ENCODE peak calls at places on chromosome 1, in seven cellular contexts. V is activated B cell treated with CpG ODN at 0.5 μM for 24 hours, A is WTC11, Z is osteoblast, E is heart left ventricle, J is right atrium auricular region, T is upper lobe of right lung. P is an unnamed sample.

GRCh38 chr1:173206816-173207595 is at the start of gene TNFSF4:
- DNase-seq in A (no peak), T (no peak), Z (no peak), E (no peak), J (no peak), V (no peak), P (no peak)

GRCh38 chr1:200153277-200154055 is 126.0 kb downstream of the NR5A2 start:
- DNase-seq in Z (no peak), J (no peak), T (no peak), E (no peak), A (no peak), V (no peak), P (no peak)

GRCh38 chr1:174448964-174449363 is 1.2 kb downstream of the GPR52 start:
- DNase-seq in J (no peak), A (no peak), Z (no peak), V (no peak), E (no peak), T (no peak), P (no peak)

GRCh38 chr1:54955359-54955758 is 25.1 kb upstream of the TMEM61 start:
- DNase-seq in T (no peak), Z (no peak), E (no peak), J (no peak), V (no peak), A (no peak), P (no peak)

GRCh38 chr1:171420810-171421209 is 64.5 kb upstream of the PRRC2C start:
- DNase-seq in V (no peak), Z (no peak), T (no peak), J (no peak), A (no peak), E (no peak), P (no peak)

GRCh38 chr1:204417231-204417997 is 5.8 kb upstream of the PPP1R15B start:
- DNase-seq in V (no peak), J (peak), A (no peak), T (no peak), E (peak), Z (peak), P (no peak)

GRCh38 chr1:48940946-48941732 is 164.4 kb upstream of the BEND5 start:
- DNase-seq in J (no peak), T (no peak), E (no peak), V (no peak), Z (no peak), A (no peak), P (no peak)

GRCh38 chr1:234765672-234766071 is 155.7 kb upstream of the IRF2BP2 start:
- DNase-seq in Z (no peak), J (no peak), E (no peak), A (no peak), V (no peak), T (no peak), P (no peak)

GRCh38 chr1:173779946-173780345 is 44.5 kb upstream of the DARS2 start:
- DNase-seq in V (no peak), E (no peak), T (no peak), J (no peak), Z (no peak), A (no peak), P (no peak)

GRCh38 chr1:15696956-15697521 is 12.9 kb downstream of the PLEKHM2 start:
- DNase-seq in E (no peak), A (no peak), Z (peak), T (no peak), J (no peak), V (peak), P (no peak)

GRCh38 chr1:80639777-80640533 is 1160.8 kb upstream of the ADGRL2 start:
- DNase-seq in E (no peak), V (no peak), A (no peak), Z (no peak), J (no peak), T (no peak), P (no peak)

GRCh38 chr1:206001476-206001888 is 1.7 kb downstream of the RAB7B start:
- DNase-seq in Z (peak), J (peak), E (peak), V (no peak), A (no peak), T (peak), P (no peak)

GRCh38 chr1:237981223-237981622 is 90.5 kb upstream of the ZP4 start:
- DNase-seq in Z (no peak), A (no peak), E (no peak), V (no peak), T (no peak), J (no peak), P (no peak)

GRCh38 chr1:216325946-216326345 is 97.3 kb downstream of the USH2A start:
- DNase-seq in T (no peak), Z (no peak), E (no peak), J (no peak), A (no peak), V (no peak), P (no peak)

GRCh38 chr1:162389021-162389818 is 7.7 kb downstream of the C1orf226 start:
- DNase-seq in Z (no peak), V (no peak), E (no peak), T (no peak), J (peak), A (no peak), P (no peak)

GRCh38 chr1:41898191-41898713 is 20.5 kb downstream of the HIVEP3 start:
- DNase-seq in A (no peak), T (no peak), Z (no peak), E (peak), J (no peak), V (no peak), P (no peak)

GRCh38 chr1:229199261-229199850 is 71.6 kb upstream of the RAB4A start:
- DNase-seq in J (no peak), E (no peak), A (no peak), V (no peak), Z (peak), T (no peak), P (no peak)

GRCh38 chr1:207861442-207862177 is 49.3 kb downstream of the CD34 start:
- DNase-seq in A (no peak), E (no peak), V (no peak), T (no peak), J (peak), Z (no peak), P (no peak)

GRCh38 chr1:181043025-181043880 is 9.5 kb downstream of the MR1 start:
- DNase-seq in A (no peak), Z (no peak), V (no peak), T (peak), J (no peak), E (no peak), P (no peak)

GRCh38 chr1:7207875-7208646 is 422.8 kb downstream of the CAMTA1 start:
- DNase-seq in E (peak), Z (peak), T (no peak), A (peak), V (no peak), J (no peak), P (no peak)

DNA sequence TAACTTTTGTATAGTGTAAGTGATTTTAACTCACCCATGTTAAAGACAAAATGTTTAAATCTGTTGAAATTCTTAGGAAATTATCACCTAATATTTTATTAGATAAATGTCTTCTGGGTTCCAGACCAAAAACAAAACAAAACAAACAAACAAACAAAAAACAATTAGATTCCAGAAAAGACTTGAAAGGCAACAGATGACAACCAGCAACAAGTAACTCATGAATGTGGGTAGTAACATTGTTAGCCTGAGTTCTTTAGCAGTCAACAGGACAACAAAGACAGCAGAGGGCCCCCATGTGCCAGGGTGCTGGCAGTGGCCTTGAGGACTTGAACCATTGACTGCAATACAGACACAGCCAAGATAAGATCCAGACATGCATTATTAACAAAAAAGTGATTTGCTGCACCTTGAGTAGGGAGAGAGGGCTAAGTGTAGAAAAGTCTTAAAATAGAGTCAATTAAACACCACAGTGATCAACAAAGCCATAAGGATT is 2.4 kb upstream of the CD247 start:
- DNase-seq in A (no peak), E (no peak), V (no peak), J (no peak), T (no peak), Z (no peak), P (no peak)
- TF ChIP-seq CTCF in A (no peak), E (no peak), V (no peak), J (no peak), T (no peak), Z (no peak), P (no peak)

GRCh38 chr1:225520587-225521227 is 92.9 kb upstream of the LBR start:
- DNase-seq in T (no peak), V (no peak), J (no peak), Z (no peak), E (no peak), A (no peak), P (no peak)

GRCh38 chr1:225514671-225515081 is 86.8 kb upstream of the LBR start:
- DNase-seq in J (no peak), Z (peak), T (no peak), A (peak), V (no peak), E (no peak), P (no peak)

GRCh38 chr1:225519166-225519863 is 91.5 kb upstream of the LBR start:
- DNase-seq in V (no peak), A (peak), Z (no peak), J (no peak), T (no peak), E (peak), P (peak)

GRCh38 chr1:225517221-225517620 is 89.4 kb upstream of the LBR start:
- DNase-seq in T (no peak), Z (no peak), J (no peak), V (no peak), E (no peak), A (no peak), P (no peak)

DNA sequence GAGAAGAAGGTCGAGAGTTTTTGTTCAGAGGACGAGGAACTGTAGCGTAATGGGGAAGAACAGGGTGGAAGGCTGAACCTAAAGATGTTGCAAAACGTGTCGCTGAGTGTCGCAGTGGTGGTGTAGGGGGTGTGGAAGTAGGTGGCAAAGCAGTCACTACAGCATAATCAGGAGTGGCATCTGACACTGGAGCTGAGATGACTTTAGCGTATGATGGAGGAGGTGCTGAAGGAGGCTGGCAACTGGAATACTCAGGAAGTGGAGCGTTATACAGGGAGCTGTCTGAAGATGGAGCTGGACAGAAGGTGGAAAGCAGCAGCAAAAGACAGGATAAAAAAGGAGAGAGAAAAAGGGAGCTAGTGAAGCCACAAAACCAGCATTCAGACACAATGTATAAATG is 89.9 kb upstream of the LBR start:
- DNase-seq in J (no peak), Z (no peak), E (no peak), A (no peak), T (no peak), V (no peak), P (no peak)
- TF ChIP-seq CTCF in J (no peak), Z (peak), E (no peak), A (no peak), T (no peak), V (no peak), P (no peak)

DNA sequence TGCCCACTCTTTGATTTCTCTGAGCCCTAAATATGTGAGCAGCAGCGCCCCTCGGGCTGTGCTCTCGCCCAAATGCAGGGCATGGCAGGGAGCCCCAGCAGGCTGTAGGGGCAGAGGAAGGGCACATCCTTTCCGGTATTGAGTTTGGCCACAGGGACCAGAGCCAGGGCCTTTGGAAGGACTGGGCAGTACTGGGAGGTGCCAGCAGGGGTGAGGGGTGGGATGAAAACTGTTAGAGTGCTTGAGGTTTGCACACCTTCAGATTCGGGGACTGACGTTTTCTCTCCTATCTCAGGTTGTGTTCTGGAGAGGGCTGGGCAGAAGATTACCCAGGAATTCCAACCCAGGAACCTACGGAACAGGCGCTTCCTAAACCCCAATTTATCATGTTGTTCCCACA is 2.2 kb upstream of the ATP1A2 start:
- DNase-seq in V (no peak), A (no peak), J (no peak), T (no peak), Z (no peak), E (no peak), P (no peak)
- TF ChIP-seq CTCF in V (no peak), A (no peak), J (no peak), T (no peak), Z (peak), E (no peak), P (peak)

GRCh38 chr1:36160949-36161485 is 5.1 kb downstream of the MAP7D1 start:
- DNase-seq in Z (peak), J (peak), E (peak), V (no peak), T (peak), A (peak), P (no peak)
- TF ChIP-seq CTCF in Z (peak), J (no peak), E (peak), V (no peak), T (peak), A (no peak), P (no peak)

GRCh38 chr1:219066631-219067349 is 106.9 kb upstream of the LYPLAL1 start:
- DNase-seq in A (no peak), Z (peak), E (no peak), T (no peak), V (no peak), J (no peak), P (no peak)
- TF ChIP-seq CTCF in A (peak), Z (peak), E (peak), T (peak), V (no peak), J (no peak), P (peak)

DNA sequence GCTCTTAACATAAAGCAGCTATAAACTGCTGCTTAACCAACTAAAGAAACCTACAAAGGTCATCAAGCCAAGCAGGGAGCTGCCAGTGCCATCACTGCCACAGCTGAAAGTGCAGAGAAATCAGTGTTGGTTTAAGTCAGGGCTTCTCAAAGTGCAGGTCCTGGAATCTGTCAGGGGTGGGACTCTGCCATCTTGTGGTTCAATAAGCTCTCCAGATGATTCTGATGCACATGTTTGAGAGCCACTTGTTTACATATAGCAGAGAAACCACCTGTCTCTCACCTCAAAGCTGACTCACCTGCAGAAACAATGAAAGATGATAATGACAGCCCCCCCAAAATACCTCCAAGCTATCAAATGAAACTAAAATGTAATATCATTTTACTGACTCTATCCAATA is 49.3 kb downstream of the SH3GLB1 start:
- DNase-seq in E (no peak), V (no peak), Z (no peak), A (no peak), T (no peak), J (no peak), P (no peak)
- TF ChIP-seq CTCF in E (no peak), V (no peak), Z (no peak), A (no peak), T (no peak), J (no peak), P (no peak)